ENCODE peak calls at places on chromosomes 7 and 10, in seven cellular contexts. D is aorta, Q is HepG2, W is dorsolateral prefrontal cortex, C is H1, O is upper lobe of right lung, T is psoas muscle. K is an unnamed sample. For H3K27me3, the result is how much of the 10 kb centered on the place peaks cover.

GRCh38 chr7:32170838-32171237 is 100.6 kb upstream of the PDE1C start:
- DNase-seq in D (no peak), Q (no peak), W (no peak), C (no peak), O (no peak), T (no peak), K (no peak)

GRCh38 chr10:120732067-120732466 is 119.1 kb upstream of the WDR11 start:
- DNase-seq in D (no peak), Q (no peak), W (no peak), C (no peak), O (no peak), T (no peak), K (no peak)

GRCh38 chr7:7369134-7369533 is 166.5 kb downstream of the COL28A1 start:
- DNase-seq in D (no peak), Q (no peak), W (no peak), C (no peak), O (no peak), T (no peak), K (no peak)

GRCh38 chr7:31899356-31899927 is 170.8 kb downstream of the PDE1C start:
- DNase-seq in D (no peak), Q (peak), W (no peak), C (no peak), O (no peak), T (no peak), K (no peak)

GRCh38 chr7:44273681-44274622 is 51.4 kb downstream of the CAMK2B start:
- DNase-seq in D (peak), Q (no peak), W (no peak), C (no peak), O (peak), T (peak), K (no peak)

GRCh38 chr10:126564297-126564888 is 106.1 kb downstream of the C10orf90 start:
- DNase-seq in D (no peak), Q (no peak), W (no peak), C (no peak), O (no peak), T (no peak), K (no peak)

GRCh38 chr10:102627446-102628293 is 16.6 kb upstream of the TRIM8 start:
- DNase-seq in D (peak), Q (peak), W (no peak), C (peak), O (peak), T (peak), K (peak)

GRCh38 chr10:77405771-77406241 is 231.8 kb downstream of the KCNMA1 start:
- DNase-seq in D (peak), Q (peak), W (peak), C (peak), O (peak), T (peak), K (peak)

GRCh38 chr7:167976-168791 is 24.2 kb upstream of the FAM20C start:
- DNase-seq in D (peak), Q (no peak), W (no peak), C (no peak), O (peak), T (no peak), K (no peak)

GRCh38 chr7:30920584-30921539 is 9.2 kb downstream of the AQP1 start:
- DNase-seq in D (peak), Q (no peak), W (peak), C (peak), O (peak), T (no peak), K (no peak)

GRCh38 chr10:66246177-66246576 is 679.7 kb upstream of the LRRTM3 start:
- DNase-seq in D (no peak), Q (no peak), W (no peak), C (no peak), O (no peak), T (no peak), K (no peak)

GRCh38 chr7:7177044-7177517 is 5.3 kb upstream of the C1GALT1 start:
- DNase-seq in D (no peak), Q (peak), W (no peak), C (no peak), O (no peak), T (no peak), K (no peak)

GRCh38 chr7:19397917-19398316 is 252.7 kb upstream of the FERD3L start:
- DNase-seq in D (no peak), Q (no peak), W (no peak), C (no peak), O (no peak), T (no peak), K (no peak)

GRCh38 chr10:86500846-86501245 is 20.7 kb downstream of the WAPL start:
- DNase-seq in D (no peak), Q (no peak), W (no peak), C (no peak), O (no peak), T (no peak), K (no peak)

GRCh38 chr7:1311406-1312097 is 78.9 kb downstream of the UNCX start:
- DNase-seq in D (no peak), Q (no peak), W (no peak), C (no peak), O (no peak), T (no peak), K (no peak)

GRCh38 chr7:7265057-7265456 is 82.7 kb downstream of the C1GALT1 start:
- DNase-seq in D (no peak), Q (no peak), W (no peak), C (no peak), O (no peak), T (no peak), K (no peak)

GRCh38 chr7:130365511-130366441 is 14.5 kb upstream of the CPA1 start:
- DNase-seq in D (no peak), Q (no peak), W (no peak), C (no peak), O (no peak), T (peak), K (peak)

GRCh38 chr10:121880842-121881423 is 46.9 kb downstream of the ATE1 start:
- DNase-seq in D (no peak), Q (peak), W (no peak), C (no peak), O (no peak), T (no peak), K (no peak)

GRCh38 chr7:5450549-5451327 is 27.1 kb upstream of the TNRC18 start:
- DNase-seq in D (peak), Q (peak), W (no peak), C (peak), O (peak), T (peak), K (peak)

GRCh38 chr7:144019457-144019856 is 19.3 kb downstream of the OR6B1 start:
- DNase-seq in D (no peak), Q (peak), W (no peak), C (no peak), O (no peak), T (no peak), K (peak)

GRCh38 chr10:29736325-29737208 is 101.8 kb upstream of the SVIL start:
- DNase-seq in D (peak), Q (no peak), W (no peak), C (peak), O (peak), T (peak), K (no peak)

GRCh38 chr10:8361510-8361844 is 307.0 kb downstream of the GATA3 start:
- DNase-seq in D (no peak), Q (no peak), W (no peak), C (no peak), O (no peak), T (no peak), K (no peak)

GRCh38 chr10:100725869-100726426 is 19.4 kb upstream of the PAX2 start:
- DNase-seq in D (no peak), Q (no peak), W (no peak), C (no peak), O (peak), T (no peak), K (no peak)
- H3K27me3 ChIP-seq in D (under half), Q (under half), W (half or more), C (half or more), O (half or more), T (under half), K (half or more)

GRCh38 chr7:155363146-155363539 is 65.5 kb downstream of the INSIG1 start:
- DNase-seq in D (peak), Q (no peak), W (no peak), C (no peak), O (peak), T (no peak), K (no peak)
- H3K27me3 ChIP-seq in D (under half), Q (under half), W (under half), C (under half), O (half or more), T (under half), K (under half)

GRCh38 chr7:27459021-27459728 is 203.5 kb downstream of the HIBADH start:
- DNase-seq in D (no peak), Q (no peak), W (no peak), C (no peak), O (no peak), T (no peak), K (no peak)
- H3K27me3 ChIP-seq in D (under half), Q (under half), W (under half), C (under half), O (under half), T (under half), K (under half)

DNA sequence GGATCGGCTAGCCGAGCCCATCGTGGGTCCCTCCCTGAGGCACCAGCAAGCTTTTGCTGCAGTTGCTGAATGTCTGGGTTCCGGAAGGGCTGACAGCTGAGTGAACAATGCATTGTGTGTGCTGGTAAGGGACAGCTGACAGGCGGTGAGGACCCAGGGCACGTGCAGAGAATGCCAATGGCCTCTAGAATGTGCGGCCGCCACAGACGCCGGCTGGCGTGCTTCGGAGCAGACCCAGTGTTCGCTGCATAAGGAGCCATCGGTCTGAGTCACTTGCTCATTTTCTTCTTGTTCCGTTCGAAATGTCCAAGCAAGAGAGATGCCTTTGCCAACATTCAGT is 1.7 kb downstream of the ADGRA1 start:
- DNase-seq in D (no peak), Q (no peak), W (peak), C (no peak), O (no peak), T (no peak), K (no peak)
- H3K27me3 ChIP-seq in D (under half), Q (under half), W (under half), C (under half), O (half or more), T (under half), K (half or more)

DNA sequence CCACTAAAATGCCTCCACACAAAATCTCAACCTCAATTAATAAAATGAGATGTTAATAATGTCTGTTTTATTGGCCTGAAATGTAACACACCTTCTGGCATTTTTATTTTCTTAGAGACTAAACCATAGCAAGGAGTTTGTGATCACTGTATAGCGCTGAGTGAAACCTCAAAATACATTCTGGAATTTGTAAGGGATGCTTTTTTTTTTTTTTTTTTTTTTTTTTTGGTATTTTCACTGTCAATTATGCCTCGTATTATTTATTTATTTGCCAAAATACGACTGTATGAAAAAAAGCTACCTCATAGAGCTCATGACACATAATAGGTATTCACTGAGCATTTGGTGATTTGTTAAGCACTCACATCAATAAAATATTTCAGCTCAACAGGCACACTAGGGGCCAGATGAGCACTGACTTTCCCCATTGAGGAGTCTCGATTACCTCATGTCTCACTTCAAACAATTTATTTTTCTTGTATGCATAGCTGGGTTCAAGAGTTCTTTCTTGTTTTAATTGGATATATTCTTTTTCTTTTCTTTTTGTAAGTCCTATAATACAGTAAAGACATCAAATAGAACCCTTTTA is 36.5 kb downstream of the SEMA3C start:
- DNase-seq in D (no peak), Q (no peak), W (no peak), C (no peak), O (no peak), T (no peak), K (no peak)
- H3K27me3 ChIP-seq in D (under half), Q (under half), W (under half), C (under half), O (under half), T (under half), K (under half)

GRCh38 chr7:27124096-27124978 is 6.2 kb downstream of the HOXA4 start:
- DNase-seq in D (peak), Q (no peak), W (no peak), C (peak), O (no peak), T (peak), K (no peak)
- H3K27me3 ChIP-seq in D (under half), Q (under half), W (half or more), C (half or more), O (under half), T (under half), K (half or more)

DNA sequence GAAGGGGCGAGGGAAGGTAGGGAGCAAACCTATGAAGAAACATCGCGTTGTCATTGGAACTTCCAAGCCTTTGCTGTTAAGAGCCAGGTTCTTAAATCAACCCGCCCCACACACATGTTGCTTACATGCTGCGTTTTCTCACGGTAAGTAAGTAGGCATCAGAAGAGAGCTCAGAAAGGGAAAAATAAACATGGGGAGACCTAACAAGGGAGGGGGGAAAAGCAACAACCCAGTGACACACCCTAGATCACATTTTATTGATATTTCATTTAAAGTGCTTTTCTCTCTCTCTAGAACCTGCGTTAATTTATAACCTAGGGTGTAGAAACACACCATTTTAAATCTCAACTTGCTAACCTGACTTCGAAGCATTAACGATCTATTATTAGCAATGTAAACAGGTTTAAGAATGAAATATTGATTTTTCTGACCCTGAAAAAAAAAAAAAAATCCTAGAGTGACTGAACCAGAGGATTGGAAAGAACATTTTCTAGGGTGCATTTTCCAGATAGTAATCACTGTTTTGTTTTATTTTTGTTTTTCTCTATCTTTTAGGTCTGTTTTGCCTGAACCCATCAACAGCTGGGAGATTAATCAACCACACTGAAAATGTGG is 3.2 kb downstream of the HOXA2 start:
- DNase-seq in D (no peak), Q (no peak), W (no peak), C (no peak), O (no peak), T (no peak), K (no peak)
- H3K27me3 ChIP-seq in D (under half), Q (under half), W (half or more), C (half or more), O (under half), T (under half), K (half or more)

GRCh38 chr7:37920619-37921339 is at the start of gene EPDR1:
- DNase-seq in D (peak), Q (peak), W (peak), C (peak), O (peak), T (peak), K (peak)

GRCh38 chr7:37918526-37918925 is 1.9 kb upstream of the SFRP4 start:
- DNase-seq in D (no peak), Q (no peak), W (no peak), C (peak), O (no peak), T (no peak), K (no peak)

GRCh38 chr7:37921876-37922275 is 1.4 kb downstream of the EPDR1 start:
- DNase-seq in D (no peak), Q (no peak), W (no peak), C (no peak), O (no peak), T (no peak), K (no peak)

GRCh38 chr7:37921340-37921805 is 933 bp downstream of the EPDR1 start:
- DNase-seq in D (peak), Q (peak), W (no peak), C (no peak), O (no peak), T (peak), K (peak)

GRCh38 chr7:37920305-37920618 is 178 bp upstream of the EPDR1 start:
- DNase-seq in D (no peak), Q (no peak), W (no peak), C (no peak), O (no peak), T (no peak), K (no peak)
- H3K27me3 ChIP-seq in D (under half), Q (under half), W (under half), C (under half), O (under half), T (under half), K (half or more)

GRCh38 chr7:29567174-29567573 is 3.5 kb downstream of the PRR15 start:
- DNase-seq in D (no peak), Q (peak), W (no peak), C (no peak), O (no peak), T (no peak), K (no peak)
- H3K27me3 ChIP-seq in D (under half), Q (under half), W (under half), C (under half), O (half or more), T (under half), K (half or more)